ENCODE peak calls at places on chromosomes 2 and 18, in seven cellular contexts. T is A549, Q is HCT116, G is K562, R is HepG2, A is SK-N-SH, C is GM12878. O is an unnamed sample.

GRCh38 chr2:197777823-197778407 is 7.2 kb downstream of the BOLL start:
- DNase-seq in G (peak; percentile 7), C (peak; percentile 12), Q (peak; percentile 16), R (peak; percentile 28), T (peak; percentile 4), A (peak; percentile 30), O (peak; percentile 51)

GRCh38 chr2:18855027-18855426 is 265.7 kb upstream of the NT5C1B start:
- DNase-seq in R (peak; percentile 15), T (peak; percentile 9), Q (peak; percentile 6), C (no peak), G (no peak), A (no peak), O (peak; percentile 22)

GRCh38 chr2:240411261-240412160 is 24.0 kb upstream of the GPC1 start:
- DNase-seq in A (no peak), G (no peak), Q (no peak), R (no peak), T (no peak), C (no peak), O (no peak)

GRCh38 chr18:11654736-11655604 is 34.1 kb upstream of the GNAL start:
- DNase-seq in A (peak; percentile 59), Q (peak; percentile 27), C (no peak), G (peak; percentile 75), R (no peak), T (peak; percentile 65), O (peak; percentile 4)

GRCh38 chr2:211405036-211405435 is 848.6 kb downstream of the CPS1 start:
- DNase-seq in R (no peak), Q (no peak), G (no peak), T (no peak), A (no peak), C (no peak), O (no peak)

GRCh38 chr2:99754215-99754614 is 264.4 kb upstream of the REV1 start:
- DNase-seq in A (no peak), C (no peak), G (no peak), Q (no peak), T (no peak), R (no peak), O (peak; percentile 70)

GRCh38 chr18:6672909-6673308 is 56.6 kb upstream of the ARHGAP28 start:
- DNase-seq in T (no peak), A (peak; percentile 27), R (no peak), G (no peak), C (no peak), Q (no peak), O (no peak)

GRCh38 chr2:54632733-54633692 is 90.4 kb upstream of the EML6 start:
- DNase-seq in T (peak; percentile 26), A (no peak), G (no peak), R (no peak), C (no peak), Q (no peak), O (peak; percentile 83)

GRCh38 chr2:38146302-38146916 is 70.5 kb upstream of the CYP1B1 start:
- DNase-seq in Q (peak; percentile 37), A (no peak), G (peak; percentile 43), R (no peak), C (peak; percentile 71), T (peak; percentile 41), O (peak; percentile 95)

GRCh38 chr2:229392214-229392613 is 121.1 kb upstream of the PID1 start:
- DNase-seq in A (no peak), T (no peak), R (no peak), G (no peak), Q (no peak), C (no peak), O (no peak)

GRCh38 chr2:181165199-181165868 is 184.9 kb downstream of the UBE2E3 start:
- DNase-seq in A (no peak), G (no peak), C (no peak), R (no peak), T (no peak), Q (no peak), O (no peak)

GRCh38 chr2:73156539-73157124 is 43.9 kb upstream of the RAB11FIP5 start:
- DNase-seq in R (peak; percentile 62), Q (peak; percentile 31), C (no peak), G (peak; percentile 27), A (peak; percentile 83), T (peak; percentile 58), O (peak; percentile 62)

GRCh38 chr2:25927357-25927756 is 49.1 kb upstream of the ASXL2 start:
- DNase-seq in Q (no peak), C (no peak), R (no peak), T (no peak), G (no peak), A (no peak), O (no peak)

GRCh38 chr2:46970334-46971288 is 55.0 kb upstream of the MCFD2 start:
- DNase-seq in T (peak; percentile 90), Q (no peak), A (no peak), R (peak; percentile 92), G (no peak), C (no peak), O (peak; percentile 53)

GRCh38 chr2:173354073-173354600 is 535 bp upstream of the CDCA7 start:
- DNase-seq in Q (no peak), T (peak; percentile 61), G (no peak), A (peak; percentile 80), R (peak; percentile 27), C (no peak), O (no peak)

GRCh38 chr2:47070920-47071824 is 83.9 kb downstream of the STPG4 start:
- DNase-seq in A (no peak), T (no peak), C (peak; percentile 86), G (no peak), Q (no peak), R (peak; percentile 93), O (peak; percentile 91)

GRCh38 chr2:122255924-122256323 is 500.5 kb downstream of the TSN start:
- DNase-seq in R (no peak), G (no peak), Q (no peak), T (no peak), C (no peak), A (no peak), O (no peak)

GRCh38 chr2:241818943-241819270 is 9.9 kb downstream of the NEU4 start:
- DNase-seq in R (peak; percentile 97), A (no peak), C (no peak), G (no peak), T (no peak), Q (no peak), O (no peak)
- TF ChIP-seq RAD21 in R (peak; percentile 45), A (no peak), C (no peak), G (no peak), T (no peak), Q (no peak), O (no peak)

GRCh38 chr2:147760984-147761383 is 83.8 kb upstream of the ACVR2A start:
- DNase-seq in C (no peak), T (no peak), R (no peak), Q (no peak), G (no peak), A (no peak), O (peak; percentile 4)
- TF ChIP-seq RAD21 in C (no peak), T (no peak), R (no peak), Q (no peak), G (no peak), A (no peak), O (no peak)

GRCh38 chr2:168075446-168075845 is 171.9 kb downstream of the STK39 start:
- DNase-seq in R (no peak), C (no peak), A (no peak), G (no peak), T (no peak), Q (no peak), O (peak; percentile 4)

DNA sequence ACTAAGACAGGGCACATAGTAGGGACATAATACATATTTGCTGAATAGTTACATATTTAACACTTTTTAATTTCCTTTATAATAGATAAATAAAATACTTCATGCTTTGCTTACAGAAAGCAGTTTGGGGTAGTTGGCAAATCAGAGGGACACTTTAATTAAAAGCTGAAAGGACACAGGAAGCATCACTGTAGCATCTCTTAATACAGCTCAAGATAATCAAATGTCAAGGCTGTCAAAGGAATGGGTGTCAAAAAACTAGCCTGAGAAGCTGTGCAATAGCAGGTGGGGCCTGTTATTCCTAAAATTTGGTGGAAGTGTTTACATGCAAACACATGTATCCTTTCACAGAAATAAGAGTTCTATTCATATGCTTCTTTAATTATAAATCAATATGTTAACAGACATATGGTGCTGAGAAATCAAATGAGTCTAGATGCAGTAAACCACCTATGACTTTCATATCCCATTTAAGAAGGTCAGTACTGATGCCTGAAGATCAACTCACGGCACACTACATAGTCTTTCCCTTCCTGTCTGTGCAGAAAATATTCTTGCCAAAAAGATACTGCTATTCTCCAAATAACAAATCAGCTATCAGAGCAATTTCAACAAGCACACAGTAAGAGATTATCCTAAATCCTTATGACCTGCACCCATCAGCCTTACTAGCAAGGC is 174.6 kb downstream of the STK39 start:
- DNase-seq in C (no peak), T (no peak), R (no peak), G (no peak), A (no peak), Q (no peak), O (no peak)
- TF ChIP-seq RAD21 in C (no peak), T (no peak), R (no peak), G (no peak), A (no peak), Q (no peak), O (no peak)

DNA sequence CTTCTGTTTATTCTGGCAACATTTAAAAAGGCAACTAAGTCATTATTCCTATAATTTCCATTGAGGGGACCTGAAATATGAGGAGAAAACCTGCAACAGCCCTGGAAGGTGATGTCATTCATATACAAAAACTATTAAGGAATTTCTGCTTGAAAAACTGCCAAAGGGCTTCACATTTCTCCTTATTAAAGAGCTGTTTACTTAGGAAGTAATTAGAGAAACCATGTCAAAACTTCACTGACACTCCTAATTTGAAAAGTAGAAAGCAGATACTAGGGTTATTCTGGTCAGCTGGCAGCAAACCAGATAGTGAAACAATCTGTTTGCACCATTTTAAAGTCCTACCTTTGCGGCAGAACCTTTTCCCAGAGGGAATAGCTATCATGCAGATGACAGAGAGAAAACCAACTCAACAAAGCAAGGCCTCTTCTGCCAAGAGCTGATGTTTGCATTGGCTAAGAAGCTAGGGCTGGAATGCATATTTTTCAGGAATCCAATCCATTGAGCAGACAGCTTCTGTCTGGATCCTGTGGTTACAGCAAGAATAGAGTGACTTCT is 592.2 kb upstream of the SYT4 start:
- DNase-seq in T (no peak), Q (no peak), G (no peak), R (no peak), C (no peak), A (no peak), O (peak; percentile 28)
- TF ChIP-seq RAD21 in T (no peak), Q (no peak), G (no peak), R (no peak), C (no peak), A (no peak), O (no peak)

GRCh38 chr18:42477261-42477660 is 522.2 kb downstream of the PIK3C3 start:
- DNase-seq in A (no peak), Q (no peak), R (no peak), T (no peak), G (no peak), C (no peak), O (no peak)

GRCh38 chr18:42471886-42472285 is 516.9 kb downstream of the PIK3C3 start:
- DNase-seq in A (no peak), R (no peak), Q (no peak), C (no peak), T (no peak), G (no peak), O (no peak)

GRCh38 chr18:42474577-42474976 is 519.5 kb downstream of the PIK3C3 start:
- DNase-seq in C (no peak), A (peak; percentile 2), Q (no peak), T (no peak), G (no peak), R (no peak), O (no peak)

GRCh38 chr18:42473611-42474010 is 518.6 kb downstream of the PIK3C3 start:
- DNase-seq in C (no peak), G (no peak), R (no peak), A (no peak), Q (no peak), T (no peak), O (no peak)
- TF ChIP-seq RAD21 in C (no peak), G (no peak), R (no peak), A (no peak), Q (no peak), T (no peak), O (no peak)

GRCh38 chr18:74191577-74191976 is 43.3 kb downstream of the TIMM21 start:
- DNase-seq in A (no peak), C (no peak), Q (no peak), T (no peak), R (no peak), G (no peak), O (no peak)
- TF ChIP-seq RAD21 in A (no peak), C (no peak), Q (no peak), T (no peak), R (no peak), G (no peak), O (no peak)

O was measured in IMR-90.